ENCODE peak calls at places on chromosomes 4 and X, in five cellular contexts. K, Q, S, W and Z are unnamed samples.

GRCh38 chr4:24747234-24747975 is 48.0 kb upstream of the SOD3 start:
- DNase-seq in K (no peak), Q (no peak), S (no peak), W (no peak), Z (no peak)

GRCh38 chr4:4868506-4869379 is 9.3 kb downstream of the MSX1 start:
- DNase-seq in K (no peak), Q (no peak), S (peak; percentile 24), W (no peak), Z (no peak)

GRCh38 chr4:152471251-152471792 is 64.6 kb downstream of the FBXW7 start:
- DNase-seq in K (no peak), Q (no peak), S (no peak), W (no peak), Z (no peak)

GRCh38 chr4:90105274-90105673 is 21.9 kb upstream of the CCSER1 start:
- DNase-seq in K (no peak), Q (no peak), S (no peak), W (no peak), Z (no peak)

GRCh38 chrX:56618250-56618649 is 54.8 kb downstream of the UBQLN2 start:
- DNase-seq in K (no peak), Q (peak; percentile 24), S (no peak), W (no peak), Z (no peak)

GRCh38 chr4:80071643-80072606 is 1.1 kb downstream of the ANTXR2 start:
- DNase-seq in K (peak; percentile 54), Q (peak; percentile 69), S (peak; percentile 67), W (peak; percentile 66), Z (no peak)

GRCh38 chr4:138445098-138445497 is 202.9 kb upstream of the SLC7A11 start:
- DNase-seq in K (no peak), Q (no peak), S (no peak), W (no peak), Z (no peak)

GRCh38 chrX:13258052-13258444 is 61.8 kb downstream of the ATXN3L start:
- DNase-seq in K (no peak), Q (no peak), S (no peak), W (no peak), Z (no peak)

GRCh38 chrX:137896123-137896522 is 330.2 kb downstream of the ZIC3 start:
- DNase-seq in K (no peak), Q (peak; percentile 51), S (no peak), W (no peak), Z (no peak)

GRCh38 chr4:118400362-118400761 is 47.6 kb upstream of the PRSS12 start:
- DNase-seq in K (no peak), Q (peak; percentile 14), S (no peak), W (no peak), Z (no peak)

GRCh38 chrX:154727418-154728323 is 23.2 kb downstream of the GAB3 start:
- DNase-seq in K (peak; percentile 76), Q (no peak), S (no peak), W (no peak), Z (no peak)

GRCh38 chr4:143336828-143337599 is at the start of gene GAB1:
- DNase-seq in K (peak; percentile 80), Q (peak; percentile 91), S (peak; percentile 94), W (peak; percentile 77), Z (no peak)

GRCh38 chrX:69024931-69025330 is 140.3 kb downstream of the PJA1 start:
- DNase-seq in K (peak; percentile 79), Q (peak; percentile 5), S (peak; percentile 8), W (peak; percentile 81), Z (no peak)

GRCh38 chr4:165986956-165987698 is 114.1 kb downstream of the TLL1 start:
- DNase-seq in K (no peak), Q (peak; percentile 43), S (peak; percentile 15), W (no peak), Z (no peak)

GRCh38 chr4:132108784-132109183 is 1040.3 kb upstream of the PCDH10 start:
- DNase-seq in K (no peak), Q (no peak), S (no peak), W (no peak), Z (no peak)

GRCh38 chr4:71609651-71610050 is 174.2 kb downstream of the GC start:
- DNase-seq in K (no peak), Q (no peak), S (no peak), W (no peak), Z (no peak)

GRCh38 chr4:159719531-159719930 is 616.7 kb downstream of the RAPGEF2 start:
- DNase-seq in K (no peak), Q (no peak), S (no peak), W (no peak), Z (no peak)

GRCh38 chrX:153645151-153645550 is 1.9 kb upstream of the DUSP9 start:
- DNase-seq in K (no peak), Q (no peak), S (no peak), W (peak; percentile 13), Z (no peak)

GRCh38 chrX:10542549-10542948 is 77.8 kb downstream of the MID1 start:
- DNase-seq in K (no peak), Q (no peak), S (no peak), W (no peak), Z (no peak)
- H3K4me3 ChIP-seq in K (no peak overlapping the region), Q (no peak overlapping the region), S (no peak overlapping the region), W (no peak overlapping the region), Z (no peak overlapping the region)

GRCh38 chr4:1348014-1348513 is 1.1 kb downstream of the UVSSA start:
- DNase-seq in K (no peak), Q (no peak), S (no peak), W (no peak), Z (no peak)
- TF ChIP-seq CTCF in K (no peak), Q (no peak), S (no peak), W (no peak), Z (no peak)

DNA sequence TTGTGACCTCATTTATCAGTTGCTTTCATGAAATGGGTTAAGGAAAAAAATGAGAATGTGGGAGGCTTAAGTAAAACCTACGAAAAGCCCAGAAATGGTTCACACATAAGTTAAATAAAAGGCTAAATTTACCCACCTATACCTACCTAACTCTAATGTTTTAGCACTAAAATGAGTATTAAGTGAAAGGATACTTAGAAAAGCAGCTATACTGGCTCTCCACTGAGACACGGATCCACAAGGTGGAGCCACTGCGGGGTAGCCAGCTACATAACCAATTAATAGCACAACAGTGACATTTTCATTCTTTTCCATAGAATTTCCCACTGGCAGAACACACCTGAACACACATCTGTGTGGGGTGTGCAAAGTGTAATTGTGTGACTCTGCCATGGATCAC is 101.9 kb downstream of the MAML3 start:
- DNase-seq in K (peak; percentile 41), Q (peak; percentile 50), S (peak; percentile 41), W (no peak), Z (no peak)
- H3K4me1 ChIP-seq in K (peaks cover 30% of the 10 kb centered on the region), Q (peaks cover 27% of the 10 kb centered on the region), S (peaks cover 40% of the 10 kb centered on the region), W (peaks cover 5% of the 10 kb centered on the region), Z (peaks cover under 1% of the 10 kb centered on the region)

GRCh38 chr4:22488136-22488535 is 27.7 kb downstream of the ADGRA3 start:
- DNase-seq in K (no peak), Q (no peak), S (no peak), W (no peak), Z (no peak)

GRCh38 chr4:22487333-22487732 is 28.5 kb downstream of the ADGRA3 start:
- DNase-seq in K (no peak), Q (no peak), S (no peak), W (no peak), Z (no peak)

GRCh38 chr4:22483551-22483981 is 32.3 kb downstream of the ADGRA3 start:
- DNase-seq in K (no peak), Q (no peak), S (no peak), W (no peak), Z (no peak)

GRCh38 chr4:22485751-22486150 is 30.1 kb downstream of the ADGRA3 start:
- DNase-seq in K (no peak), Q (no peak), S (no peak), W (no peak), Z (no peak)

GRCh38 chr4:22486276-22486675 is 29.6 kb downstream of the ADGRA3 start:
- DNase-seq in K (no peak), Q (no peak), S (no peak), W (no peak), Z (no peak)
- H3K4me3 ChIP-seq in K (no peak overlapping the region), Q (no peak overlapping the region), S (no peak overlapping the region), W (no peak overlapping the region), Z (no peak overlapping the region)

DNA sequence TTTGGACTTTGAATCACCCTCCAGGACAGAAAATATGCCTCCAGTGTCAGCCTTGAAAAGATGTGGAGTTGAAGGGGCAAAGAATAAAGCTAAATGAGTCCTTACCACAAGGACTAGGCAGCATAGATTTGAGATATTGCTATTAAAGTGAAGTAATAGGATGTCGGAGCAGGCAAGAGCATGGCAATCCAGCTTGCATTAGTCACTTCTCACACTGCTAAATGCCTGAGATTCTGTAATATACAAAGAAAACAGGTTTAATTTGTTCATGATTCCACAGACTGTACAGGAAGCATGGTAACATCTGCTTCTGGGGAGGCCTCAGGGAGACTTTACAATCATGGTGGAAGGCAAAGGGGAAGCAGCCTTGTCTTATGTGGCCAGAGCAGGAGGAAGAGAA is 109.8 kb upstream of the PCDH7 start:
- DNase-seq in K (no peak), Q (no peak), S (no peak), W (no peak), Z (no peak)
- TF ChIP-seq CTCF in K (no peak), Q (no peak), S (no peak), W (no peak), Z (no peak)

DNA sequence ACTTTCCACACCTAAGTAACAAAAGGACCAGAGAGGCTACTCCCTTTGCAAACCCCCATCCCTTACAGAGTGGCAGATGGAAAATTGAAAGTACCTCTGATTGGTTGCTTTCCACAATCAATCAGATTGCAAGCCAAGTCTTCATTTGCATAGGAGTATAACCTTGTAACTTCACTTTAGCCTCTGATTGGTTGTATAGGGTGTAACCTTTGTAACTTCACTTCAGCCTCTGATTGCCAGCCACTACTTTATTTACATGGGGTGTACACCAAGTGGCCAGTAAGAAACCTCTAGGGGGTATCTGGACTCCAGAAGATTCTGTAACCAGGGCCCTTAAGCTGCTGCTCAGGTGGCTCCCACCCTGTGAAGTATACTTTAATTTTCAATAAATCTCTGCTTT is 48.6 kb downstream of the GPC4 start:
- DNase-seq in K (no peak), Q (no peak), S (no peak), W (no peak), Z (no peak)
- H3K4me1 ChIP-seq in K (no peaks in the 10 kb centered on the region), Q (peaks cover 65% of the 10 kb centered on the region), S (peaks cover 17% of the 10 kb centered on the region), W (peaks cover 2% of the 10 kb centered on the region), Z (peaks cover 5% of the 10 kb centered on the region)

GRCh38 chrX:48695524-48695875 is 1.0 kb upstream of the SUV39H1 start:
- DNase-seq in K (no peak), Q (no peak), S (no peak), W (no peak), Z (no peak)
- H3K4me3 ChIP-seq in K (peak overlapping the region; percentile 81), Q (peak overlapping the region; percentile 67), S (peak overlapping the region; percentile 80), W (peak overlapping the region; percentile 57), Z (peak overlapping the region; percentile 77)

GRCh38 chrX:51242212-51242611 is 90.4 kb upstream of the NUDT10 start:
- DNase-seq in K (no peak), Q (no peak), S (no peak), W (no peak), Z (no peak)
- TF ChIP-seq CTCF in K (no peak), Q (no peak), S (no peak), W (no peak), Z (no peak)